ENCODE peak calls at places on chromosomes 6 and 20, in seven cellular contexts. D is non-pigmented ciliary epithelial cell, F is C1 segment of cervical spinal cord, E is activated gamma-delta T cell treated with Interleukin-2 at 50 U/mL for 16 hours, X is endothelial cell, S is NCI-H1092 treated with DMSO at 0.1 percent for 48 hours, T is germinal center. M is an unnamed sample.

GRCh38 chr6:161417712-161418457 is 144.0 kb upstream of the AGPAT4 start:
- DNase-seq in T (no peak), E (no peak), D (peak; percentile 87), F (no peak), S (peak; percentile 27), X (no peak), M (no peak)

GRCh38 chr6:160041608-160042007 is 72.7 kb downstream of the IGF2R start:
- DNase-seq in S (peak; percentile 67), X (no peak), D (no peak), F (no peak), T (no peak), E (no peak), M (no peak)

GRCh38 chr6:121520337-121521163 is 85.1 kb downstream of the GJA1 start:
- DNase-seq in F (no peak), S (no peak), T (no peak), D (peak; percentile 90), E (no peak), X (no peak), M (peak; percentile 6)

GRCh38 chr6:37244430-37245310 is 12.9 kb upstream of the TBC1D22B start:
- DNase-seq in X (no peak), E (no peak), T (no peak), D (peak; percentile 100), F (no peak), S (peak; percentile 80), M (no peak)

GRCh38 chr20:21510414-21510971 is 3.4 kb downstream of the NKX2-2 start:
- DNase-seq in X (no peak), F (no peak), E (no peak), T (no peak), S (no peak), D (no peak), M (no peak)

GRCh38 chr6:20367716-20368485 is 33.8 kb upstream of the E2F3 start:
- DNase-seq in F (no peak), T (no peak), X (no peak), S (no peak), E (no peak), D (peak; percentile 18), M (no peak)

GRCh38 chr20:23047738-23048214 is 1.7 kb downstream of the THBD start:
- DNase-seq in S (no peak), E (no peak), X (no peak), D (no peak), F (no peak), T (no peak), M (no peak)

GRCh38 chr20:51788822-51789221 is 13.5 kb downstream of the SALL4 start:
- DNase-seq in T (no peak), S (no peak), D (no peak), E (no peak), X (no peak), F (no peak), M (no peak)

GRCh38 chr6:150686566-150686965 is 86.9 kb downstream of the PLEKHG1 start:
- DNase-seq in E (no peak), T (no peak), D (no peak), F (no peak), S (no peak), X (no peak), M (no peak)

GRCh38 chr6:35392111-35392702 is 49.8 kb downstream of the PPARD start:
- DNase-seq in S (no peak), D (no peak), E (no peak), F (no peak), T (no peak), X (no peak), M (no peak)

GRCh38 chr6:88174906-88175305 is 8.8 kb upstream of the CNR1 start:
- DNase-seq in E (no peak), F (no peak), X (no peak), T (peak; percentile 12), D (no peak), S (no peak), M (no peak)